ENCODE peak calls at places on chromosomes 5 and 9, in five cellular contexts. W is cardiac muscle cell, S is fibroblast of lung, Z is heart left ventricle, F is A549. I is an unnamed sample.
A peak's percentile ranks its signal among the peaks of the same experiment; 100 is the strongest.

GRCh38 chr5:5302201-5302600 is 120.3 kb upstream of the ICE1 start:
- DNase-seq in W (no peak), S (no peak), Z (no peak), F (no peak), I (no peak)

GRCh38 chr5:149831492-149831891 is 101.4 kb downstream of the PPARGC1B start:
- DNase-seq in W (no peak), S (no peak), Z (no peak), F (peak; percentile 41), I (peak; percentile 14)

GRCh38 chr5:67355135-67355729 is 158.6 kb upstream of the CD180 start:
- DNase-seq in W (no peak), S (no peak), Z (no peak), F (no peak), I (no peak)

GRCh38 chr9:127136081-127136879 is 13.8 kb upstream of the ANGPTL2 start:
- DNase-seq in W (no peak), S (no peak), Z (no peak), F (no peak), I (no peak)

GRCh38 chr5:34571380-34572041 is 84.6 kb upstream of the RAI14 start:
- DNase-seq in W (no peak), S (peak; percentile 56), Z (no peak), F (no peak), I (peak; percentile 70)

GRCh38 chr9:105361873-105362272 is 86.0 kb upstream of the FSD1L start:
- DNase-seq in W (no peak), S (no peak), Z (no peak), F (no peak), I (no peak)

GRCh38 chr5:159047081-159047480 is 52.6 kb downstream of the EBF1 start:
- DNase-seq in W (no peak), S (peak; percentile 41), Z (no peak), F (no peak), I (no peak)

GRCh38 chr5:179326176-179326997 is 18.9 kb downstream of the ADAMTS2 start:
- DNase-seq in W (no peak), S (peak; percentile 78), Z (peak; percentile 85), F (no peak), I (peak; percentile 87)

GRCh38 chr5:103119067-103119764 is 722 bp downstream of the GIN1 start:
- DNase-seq in W (peak; percentile 4), S (peak; percentile 49), Z (no peak), F (no peak), I (peak; percentile 4)

GRCh38 chr5:40962207-40962955 is 53.1 kb downstream of the C7 start:
- DNase-seq in W (no peak), S (no peak), Z (no peak), F (no peak), I (no peak)

GRCh38 chr9:95089916-95090791 is 227.4 kb downstream of the FANCC start:
- DNase-seq in W (no peak), S (no peak), Z (peak; percentile 86), F (no peak), I (peak; percentile 53)

GRCh38 chr5:102762095-102762534 is 7.0 kb downstream of the PAM start:
- DNase-seq in W (no peak), S (peak; percentile 61), Z (no peak), F (no peak), I (peak; percentile 46)

GRCh38 chr5:139960723-139961383 is 82.2 kb downstream of the NRG2 start:
- DNase-seq in W (no peak), S (no peak), Z (no peak), F (no peak), I (no peak)

GRCh38 chr5:93915142-93915553 is 173.7 kb upstream of the POU5F2 start:
- DNase-seq in W (peak; percentile 20), S (peak; percentile 80), Z (no peak), F (no peak), I (peak; percentile 65)

GRCh38 chr9:14258840-14259239 is 55.1 kb downstream of the NFIB start:
- DNase-seq in W (no peak), S (peak; percentile 52), Z (no peak), F (no peak), I (no peak)

GRCh38 chr5:74667396-74667795 is 17.6 kb upstream of the HEXB start:
- DNase-seq in W (peak; percentile 78), S (no peak), Z (no peak), F (no peak), I (no peak)

GRCh38 chr5:8730194-8730593 is 815.7 kb downstream of the SEMA5A start:
- DNase-seq in W (no peak), S (peak; percentile 55), Z (no peak), F (no peak), I (peak; percentile 23)

GRCh38 chr5:133613184-133613583 is 843 bp upstream of the FSTL4 start:
- DNase-seq in W (no peak), S (no peak), Z (no peak), F (no peak), I (no peak)

GRCh38 chr9:127979333-127980055 is 1.3 kb downstream of the EEIG1 start:
- DNase-seq in W (peak; percentile 69), S (peak; percentile 49), Z (peak; percentile 73), F (no peak), I (peak; percentile 62)

GRCh38 chr5:177537389-177538361 is 16.7 kb downstream of the FAM193B start:
- DNase-seq in W (peak; percentile 65), S (peak; percentile 29), Z (peak; percentile 68), F (peak; percentile 65), I (peak; percentile 89)

GRCh38 chr5:15021286-15022046 is 149.9 kb upstream of the ANKH start:
- DNase-seq in W (no peak), S (peak; percentile 56), Z (no peak), F (no peak), I (peak; percentile 67)

GRCh38 chr5:54135042-54135441 is 175.3 kb downstream of the ARL15 start:
- DNase-seq in W (no peak), S (peak; percentile 42), Z (no peak), F (no peak), I (no peak)

GRCh38 chr9:129560849-129561248 is 60.1 kb downstream of the C9orf50 start:
- DNase-seq in W (no peak), S (no peak), Z (no peak), F (no peak), I (no peak)

GRCh38 chr5:43572357-43572756 is 15.5 kb upstream of the PAIP1 start:
- DNase-seq in W (peak; percentile 67), S (no peak), Z (no peak), F (no peak), I (peak; percentile 34)

DNA sequence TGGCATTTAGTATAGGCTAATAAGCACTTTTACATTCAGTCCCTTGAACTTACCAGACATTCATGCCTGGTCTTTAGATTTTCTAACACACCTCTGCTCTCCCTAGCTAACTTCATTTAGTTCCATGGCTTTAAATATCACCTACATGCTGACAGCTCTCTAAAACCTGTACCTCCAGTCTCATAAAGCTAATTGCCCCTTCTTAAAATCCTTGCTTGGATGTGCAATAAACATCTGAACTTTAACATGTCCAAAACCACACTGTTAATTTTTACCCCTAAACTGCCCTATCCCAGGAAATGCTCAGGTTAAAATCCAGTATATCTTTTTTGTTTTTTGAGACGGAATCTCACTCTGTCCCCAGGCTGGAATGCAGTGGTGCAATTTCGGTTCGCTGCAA is 139.8 kb downstream of the CPLANE1 start:
- DNase-seq in W (no peak), S (no peak), Z (no peak), F (no peak), I (no peak)
- H3K4me3 ChIP-seq in W (no peak overlapping the region), S (no peak overlapping the region), Z (no peak overlapping the region), F (no peak overlapping the region), I (no peak overlapping the region)

DNA sequence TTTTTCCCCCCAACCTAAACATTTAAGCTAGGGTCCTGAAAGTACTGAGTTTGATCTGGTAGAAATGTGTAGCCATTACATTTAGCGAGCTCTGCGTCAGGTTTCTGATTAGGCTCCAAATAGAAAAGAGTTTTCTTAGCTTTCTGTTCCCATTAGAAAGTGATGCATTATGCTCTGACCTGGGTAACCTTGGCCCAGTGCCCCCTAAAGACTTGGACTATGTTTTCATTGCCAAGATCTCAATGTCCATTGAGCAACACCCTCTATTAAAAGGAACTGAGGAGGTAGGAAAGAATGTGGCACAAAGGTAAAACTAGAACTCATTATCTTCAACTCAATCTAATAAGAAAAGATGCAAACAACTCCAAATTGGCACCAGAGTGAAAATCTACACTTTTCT is 358.9 kb upstream of the PCSK5 start:
- DNase-seq in W (no peak), S (no peak), Z (peak; percentile 27), F (no peak), I (no peak)
- TF ChIP-seq CTCF in W (no peak), S (no peak), Z (no peak), F (no peak), I (no peak)

GRCh38 chr5:173592050-173592669 is 24.3 kb downstream of the BOD1 start:
- DNase-seq in W (no peak), S (peak; percentile 24), Z (no peak), F (peak; percentile 21), I (no peak)

GRCh38 chr5:173594061-173594460 is 22.4 kb downstream of the BOD1 start:
- DNase-seq in W (no peak), S (no peak), Z (no peak), F (no peak), I (no peak)

GRCh38 chr5:173591300-173591622 is 25.2 kb downstream of the BOD1 start:
- DNase-seq in W (no peak), S (no peak), Z (peak; percentile 63), F (no peak), I (no peak)

GRCh38 chr5:173595826-173596225 is 20.6 kb downstream of the BOD1 start:
- DNase-seq in W (no peak), S (no peak), Z (no peak), F (no peak), I (no peak)

DNA sequence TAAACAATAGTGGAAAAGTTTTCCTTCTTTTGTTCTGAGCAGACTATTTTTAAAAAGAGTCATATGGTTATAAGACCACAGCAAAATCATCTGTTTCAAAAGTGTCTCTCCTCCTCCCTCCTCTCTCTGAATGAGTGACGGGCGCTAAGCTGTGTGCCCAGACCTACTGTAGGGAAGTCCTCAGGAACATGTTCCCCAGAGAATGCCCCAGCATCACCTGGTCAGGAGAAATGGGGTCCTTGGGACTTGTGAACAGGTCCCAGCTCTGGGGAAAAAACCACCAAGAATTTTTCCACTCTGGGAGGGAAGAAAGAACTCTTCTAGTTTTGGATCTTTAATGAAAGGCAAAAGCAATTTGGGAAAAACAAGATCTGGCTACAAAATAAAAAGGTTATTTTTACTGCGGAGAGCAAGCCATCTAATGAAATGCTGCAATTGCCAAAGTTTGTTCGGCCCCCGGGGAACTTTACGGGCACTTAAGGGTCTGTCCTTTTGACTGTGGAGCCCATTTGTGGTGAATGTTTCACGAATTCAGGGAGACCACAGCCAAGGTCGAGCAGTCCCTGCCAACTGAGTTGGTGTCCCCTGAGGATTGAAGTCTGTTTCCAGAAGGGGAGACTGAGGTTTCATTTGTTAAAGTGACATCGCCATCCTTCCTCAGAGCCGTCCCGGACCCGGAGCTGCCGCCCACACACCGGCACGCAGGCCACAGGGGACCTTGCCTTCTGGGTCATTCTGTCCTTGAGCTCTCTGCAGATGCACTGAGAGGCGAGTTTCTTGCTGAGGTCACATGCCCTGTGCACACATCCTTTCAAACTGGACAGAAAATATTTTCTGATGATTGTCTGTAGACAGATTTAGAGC is 25.8 kb downstream of the BOD1 start:
- DNase-seq in W (no peak), S (no peak), Z (peak; percentile 77), F (no peak), I (no peak)
- H3K4me3 ChIP-seq in W (no peak overlapping the region), S (no peak overlapping the region), Z (no peak overlapping the region), F (no peak overlapping the region), I (no peak overlapping the region)

DNA sequence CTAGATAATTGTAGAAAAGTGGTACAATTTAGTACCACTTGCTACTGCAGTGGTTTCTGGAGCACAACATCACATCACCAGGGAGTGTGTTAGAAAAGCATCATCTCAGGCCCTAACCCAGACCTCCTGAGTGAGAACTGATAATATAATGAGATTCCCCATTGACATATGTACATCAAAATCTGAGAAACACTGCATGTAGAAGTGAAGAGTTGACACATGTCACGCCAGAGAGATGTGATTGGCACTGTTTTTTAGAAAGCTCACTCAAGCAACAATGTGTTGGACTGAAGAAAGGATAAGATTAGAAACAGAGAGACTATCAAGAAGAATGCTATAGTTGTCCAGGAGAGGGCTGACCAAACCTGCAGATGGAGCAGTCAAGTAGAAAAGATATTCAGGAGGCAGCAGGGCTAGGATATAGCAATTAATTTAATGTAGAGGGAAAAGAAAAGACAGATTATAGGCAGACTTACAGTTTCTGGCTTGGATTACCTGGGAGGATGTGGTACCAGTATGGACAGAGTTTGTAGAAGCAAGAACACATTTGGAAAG is 324.4 kb upstream of the ADAMTSL1 start:
- DNase-seq in W (no peak), S (no peak), Z (no peak), F (no peak), I (no peak)
- TF ChIP-seq CTCF in W (no peak), S (no peak), Z (no peak), F (no peak), I (no peak)

I was measured in fibroblast of villous mesenchyme.